ENCODE peak calls at places on chromosomes 4 and X, in seven cellular contexts. M is NCI-H2171; C is H7; G is stromal cell of bone marrow; Y is activated CD8-positive, alpha-beta memory T cell treated with anti-CD3 and anti-CD28 coated beads for 48 hours; K is left lung; L is lower leg skin. X is an unnamed sample.

GRCh38 chr4:94757192-94758140 is at the start of gene BMPR1B:
- DNase-seq in M (peak), C (peak), G (peak), Y (no peak), K (no peak), L (no peak), X (no peak)

GRCh38 chrX:20442597-20442996 is 175.9 kb upstream of the RPS6KA3 start:
- DNase-seq in M (peak), C (peak), G (peak), Y (peak), K (peak), L (peak), X (peak)

GRCh38 chrX:120638619-120639018 is 8.8 kb upstream of the C1GALT1C1 start:
- DNase-seq in M (no peak), C (no peak), G (no peak), Y (no peak), K (no peak), L (no peak), X (no peak)

GRCh38 chr4:73599182-73599581 is 21.1 kb downstream of the RASSF6 start:
- DNase-seq in M (peak), C (peak), G (peak), Y (no peak), K (no peak), L (no peak), X (peak)

GRCh38 chr4:95155759-95156451 is 392.9 kb downstream of the UNC5C start:
- DNase-seq in M (peak), C (peak), G (peak), Y (no peak), K (no peak), L (no peak), X (no peak)

GRCh38 chr4:38788327-38788726 is 5.5 kb upstream of the TLR10 start:
- DNase-seq in M (no peak), C (no peak), G (no peak), Y (no peak), K (no peak), L (no peak), X (no peak)

GRCh38 chrX:138845791-138846190 is 134.3 kb upstream of the FGF13 start:
- DNase-seq in M (no peak), C (no peak), G (no peak), Y (no peak), K (no peak), L (no peak), X (no peak)

GRCh38 chr4:124386163-124386562 is 326.4 kb downstream of the ANKRD50 start:
- DNase-seq in M (no peak), C (no peak), G (peak), Y (no peak), K (no peak), L (no peak), X (no peak)

GRCh38 chrX:140572724-140573123 is 67.9 kb upstream of the SOX3 start:
- DNase-seq in M (no peak), C (peak), G (peak), Y (no peak), K (no peak), L (no peak), X (no peak)

GRCh38 chr4:1241936-1242505 is 6.9 kb downstream of the CTBP1 start:
- DNase-seq in M (no peak), C (peak), G (no peak), Y (no peak), K (peak), L (no peak), X (no peak)

GRCh38 chr4:104989363-104989762 is 157.3 kb upstream of the TET2 start:
- DNase-seq in M (peak), C (no peak), G (no peak), Y (no peak), K (no peak), L (no peak), X (no peak)

GRCh38 chr4:70623301-70623700 is 5.2 kb upstream of the ENAM start:
- DNase-seq in M (no peak), C (no peak), G (no peak), Y (no peak), K (no peak), L (no peak), X (no peak)

GRCh38 chr4:94368459-94368858 is 25.8 kb upstream of the HPGDS start:
- DNase-seq in M (no peak), C (no peak), G (no peak), Y (no peak), K (no peak), L (no peak), X (no peak)

GRCh38 chrX:123171781-123172180 is 12.3 kb upstream of the GRIA3 start:
- DNase-seq in M (no peak), C (no peak), G (no peak), Y (no peak), K (no peak), L (no peak), X (no peak)

GRCh38 chr4:38311495-38311894 is 351.3 kb downstream of the PTTG2 start:
- DNase-seq in M (no peak), C (no peak), G (no peak), Y (no peak), K (no peak), L (no peak), X (no peak)

GRCh38 chrX:149036086-149036485 is 469.0 kb downstream of the IDS start:
- DNase-seq in M (no peak), C (no peak), G (no peak), Y (no peak), K (no peak), L (no peak), X (no peak)

GRCh38 chr4:185508162-185508561 is 27.1 kb downstream of the PDLIM3 start:
- DNase-seq in M (peak), C (no peak), G (no peak), Y (no peak), K (no peak), L (no peak), X (no peak)

GRCh38 chrX:136204571-136204970 is 46.6 kb downstream of the MAP7D3 start:
- DNase-seq in M (no peak), C (no peak), G (peak), Y (no peak), K (no peak), L (peak), X (peak)

GRCh38 chrX:131792789-131793462 is 230.2 kb upstream of the STK26 start:
- DNase-seq in M (no peak), C (no peak), G (peak), Y (no peak), K (no peak), L (no peak), X (peak)

GRCh38 chrX:65706041-65706828 is 38.8 kb downstream of the MSN start:
- DNase-seq in M (no peak), C (no peak), G (no peak), Y (no peak), K (no peak), L (peak), X (no peak)

GRCh38 chrX:11319689-11320302 is 26.6 kb downstream of the AMELX start:
- DNase-seq in M (no peak), C (no peak), G (no peak), Y (no peak), K (no peak), L (no peak), X (no peak)

GRCh38 chr4:122548452-122548851 is 72.4 kb downstream of the IL21 start:
- DNase-seq in M (no peak), C (no peak), G (no peak), Y (no peak), K (no peak), L (no peak), X (no peak)

GRCh38 chrX:150848914-150849365 is 49.5 kb downstream of the CD99L2 start:
- DNase-seq in M (peak), C (no peak), G (no peak), Y (no peak), K (peak), L (peak), X (no peak)

X was measured in AG09319.